ENCODE peak calls at places on chromosomes 16 and 17, in eight cellular contexts. One of them, this sample, is unnamed.

GRCh38 chr16:55559933-55560516 is 6.5 kb upstream of the CAPNS2 start:
- DNase-seq in T-cell: no peak
- DNase-seq in HS-27A: no peak
- DNase-seq in activated naive CD4-positive, alpha-beta T cell: no peak
- DNase-seq in heart right ventricle: no peak
- DNase-seq in breast epithelium: no peak
- DNase-seq in stimulated activated CD4-positive, alpha-beta T cell treated with anti-CD3 and anti-CD28 coated beads, Interleukin-2, amount 100 ng/mL, for 24 hours: no peak
- DNase-seq in AG04450: no peak
- DNase-seq in this sample: no peak

GRCh38 chr16:88060524-88061219 is 109.4 kb downstream of the BANP start:
- DNase-seq in T-cell: no peak
- DNase-seq in HS-27A: no peak
- DNase-seq in activated naive CD4-positive, alpha-beta T cell: no peak
- DNase-seq in heart right ventricle: no peak
- DNase-seq in breast epithelium: no peak
- DNase-seq in stimulated activated CD4-positive, alpha-beta T cell treated with anti-CD3 and anti-CD28 coated beads, Interleukin-2, amount 100 ng/mL, for 24 hours: no peak
- DNase-seq in AG04450: no peak
- DNase-seq in this sample: no peak

GRCh38 chr17:17900615-17901520 is 64.1 kb upstream of the SREBF1 start:
- DNase-seq in T-cell: no peak
- DNase-seq in HS-27A: peak
- DNase-seq in activated naive CD4-positive, alpha-beta T cell: no peak
- DNase-seq in heart right ventricle: peak
- DNase-seq in breast epithelium: peak
- DNase-seq in stimulated activated CD4-positive, alpha-beta T cell treated with anti-CD3 and anti-CD28 coated beads, Interleukin-2, amount 100 ng/mL, for 24 hours: no peak
- DNase-seq in AG04450: peak
- DNase-seq in this sample: peak

GRCh38 chr16:51441331-51441730 is 290.3 kb upstream of the SALL1 start:
- DNase-seq in T-cell: no peak
- DNase-seq in HS-27A: no peak
- DNase-seq in activated naive CD4-positive, alpha-beta T cell: no peak
- DNase-seq in heart right ventricle: no peak
- DNase-seq in breast epithelium: no peak
- DNase-seq in stimulated activated CD4-positive, alpha-beta T cell treated with anti-CD3 and anti-CD28 coated beads, Interleukin-2, amount 100 ng/mL, for 24 hours: no peak
- DNase-seq in AG04450: no peak
- DNase-seq in this sample: no peak

GRCh38 chr17:52837502-52837901 is 679.0 kb upstream of the CA10 start:
- DNase-seq in T-cell: no peak
- DNase-seq in HS-27A: no peak
- DNase-seq in activated naive CD4-positive, alpha-beta T cell: no peak
- DNase-seq in heart right ventricle: no peak
- DNase-seq in breast epithelium: no peak
- DNase-seq in stimulated activated CD4-positive, alpha-beta T cell treated with anti-CD3 and anti-CD28 coated beads, Interleukin-2, amount 100 ng/mL, for 24 hours: no peak
- DNase-seq in AG04450: no peak
- DNase-seq in this sample: no peak

GRCh38 chr17:76957600-76958464 is 89.6 kb downstream of the MGAT5B start:
- DNase-seq in T-cell: no peak
- DNase-seq in HS-27A: no peak
- DNase-seq in activated naive CD4-positive, alpha-beta T cell: no peak
- DNase-seq in heart right ventricle: no peak
- DNase-seq in breast epithelium: no peak
- DNase-seq in stimulated activated CD4-positive, alpha-beta T cell treated with anti-CD3 and anti-CD28 coated beads, Interleukin-2, amount 100 ng/mL, for 24 hours: no peak
- DNase-seq in AG04450: no peak
- DNase-seq in this sample: no peak

GRCh38 chr17:74089869-74090464 is 113.5 kb upstream of the RPL38 start:
- DNase-seq in T-cell: no peak
- DNase-seq in HS-27A: no peak
- DNase-seq in activated naive CD4-positive, alpha-beta T cell: no peak
- DNase-seq in heart right ventricle: no peak
- DNase-seq in breast epithelium: no peak
- DNase-seq in stimulated activated CD4-positive, alpha-beta T cell treated with anti-CD3 and anti-CD28 coated beads, Interleukin-2, amount 100 ng/mL, for 24 hours: peak
- DNase-seq in AG04450: no peak
- DNase-seq in this sample: peak

GRCh38 chr17:9151091-9151490 is 129.8 kb downstream of the NTN1 start:
- DNase-seq in T-cell: no peak
- DNase-seq in HS-27A: no peak
- DNase-seq in activated naive CD4-positive, alpha-beta T cell: no peak
- DNase-seq in heart right ventricle: no peak
- DNase-seq in breast epithelium: no peak
- DNase-seq in stimulated activated CD4-positive, alpha-beta T cell treated with anti-CD3 and anti-CD28 coated beads, Interleukin-2, amount 100 ng/mL, for 24 hours: no peak
- DNase-seq in AG04450: no peak
- DNase-seq in this sample: no peak

GRCh38 chr17:34798581-34798980 is 162.7 kb downstream of the CCT6B start:
- DNase-seq in T-cell: no peak
- DNase-seq in HS-27A: no peak
- DNase-seq in activated naive CD4-positive, alpha-beta T cell: no peak
- DNase-seq in heart right ventricle: no peak
- DNase-seq in breast epithelium: no peak
- DNase-seq in stimulated activated CD4-positive, alpha-beta T cell treated with anti-CD3 and anti-CD28 coated beads, Interleukin-2, amount 100 ng/mL, for 24 hours: no peak
- DNase-seq in AG04450: no peak
- DNase-seq in this sample: no peak

GRCh38 chr16:75458439-75458838 is 6.0 kb downstream of the TMEM170A start:
- DNase-seq in T-cell: no peak
- DNase-seq in HS-27A: no peak
- DNase-seq in activated naive CD4-positive, alpha-beta T cell: no peak
- DNase-seq in heart right ventricle: no peak
- DNase-seq in breast epithelium: no peak
- DNase-seq in stimulated activated CD4-positive, alpha-beta T cell treated with anti-CD3 and anti-CD28 coated beads, Interleukin-2, amount 100 ng/mL, for 24 hours: no peak
- DNase-seq in AG04450: no peak
- DNase-seq in this sample: no peak

GRCh38 chr16:83095926-83096692 is 469.3 kb downstream of the CDH13 start:
- DNase-seq in T-cell: no peak
- DNase-seq in HS-27A: no peak
- DNase-seq in activated naive CD4-positive, alpha-beta T cell: no peak
- DNase-seq in heart right ventricle: no peak
- DNase-seq in breast epithelium: no peak
- DNase-seq in stimulated activated CD4-positive, alpha-beta T cell treated with anti-CD3 and anti-CD28 coated beads, Interleukin-2, amount 100 ng/mL, for 24 hours: no peak
- DNase-seq in AG04450: no peak
- DNase-seq in this sample: no peak

GRCh38 chr16:19182487-19182886 is 14.4 kb downstream of the SYT17 start:
- DNase-seq in T-cell: no peak
- DNase-seq in HS-27A: no peak
- DNase-seq in activated naive CD4-positive, alpha-beta T cell: no peak
- DNase-seq in heart right ventricle: no peak
- DNase-seq in breast epithelium: no peak
- DNase-seq in stimulated activated CD4-positive, alpha-beta T cell treated with anti-CD3 and anti-CD28 coated beads, Interleukin-2, amount 100 ng/mL, for 24 hours: no peak
- DNase-seq in AG04450: no peak
- DNase-seq in this sample: no peak

GRCh38 chr16:24511801-24512200 is 27.6 kb upstream of the RBBP6 start:
- DNase-seq in T-cell: no peak
- DNase-seq in HS-27A: no peak
- DNase-seq in activated naive CD4-positive, alpha-beta T cell: no peak
- DNase-seq in heart right ventricle: no peak
- DNase-seq in breast epithelium: no peak
- DNase-seq in stimulated activated CD4-positive, alpha-beta T cell treated with anti-CD3 and anti-CD28 coated beads, Interleukin-2, amount 100 ng/mL, for 24 hours: no peak
- DNase-seq in AG04450: no peak
- DNase-seq in this sample: no peak

GRCh38 chr16:74752258-74752657 is 22.4 kb downstream of the FA2H start:
- DNase-seq in T-cell: no peak
- DNase-seq in HS-27A: no peak
- DNase-seq in activated naive CD4-positive, alpha-beta T cell: no peak
- DNase-seq in heart right ventricle: no peak
- DNase-seq in breast epithelium: no peak
- DNase-seq in stimulated activated CD4-positive, alpha-beta T cell treated with anti-CD3 and anti-CD28 coated beads, Interleukin-2, amount 100 ng/mL, for 24 hours: no peak
- DNase-seq in AG04450: no peak
- DNase-seq in this sample: no peak

GRCh38 chr17:58710948-58711552 is 18.6 kb downstream of the RAD51C start:
- DNase-seq in T-cell: no peak
- DNase-seq in HS-27A: no peak
- DNase-seq in activated naive CD4-positive, alpha-beta T cell: no peak
- DNase-seq in heart right ventricle: peak
- DNase-seq in breast epithelium: no peak
- DNase-seq in stimulated activated CD4-positive, alpha-beta T cell treated with anti-CD3 and anti-CD28 coated beads, Interleukin-2, amount 100 ng/mL, for 24 hours: peak
- DNase-seq in AG04450: peak
- DNase-seq in this sample: no peak

GRCh38 chr17:80254396-80255241 is 6.0 kb upstream of the RNF213 start:
- DNase-seq in T-cell: peak
- DNase-seq in HS-27A: peak
- DNase-seq in activated naive CD4-positive, alpha-beta T cell: no peak
- DNase-seq in heart right ventricle: no peak
- DNase-seq in breast epithelium: no peak
- DNase-seq in stimulated activated CD4-positive, alpha-beta T cell treated with anti-CD3 and anti-CD28 coated beads, Interleukin-2, amount 100 ng/mL, for 24 hours: peak
- DNase-seq in AG04450: peak
- DNase-seq in this sample: peak

GRCh38 chr17:30433514-30433913 is 43.7 kb upstream of the GOSR1 start:
- DNase-seq in T-cell: no peak
- DNase-seq in HS-27A: peak
- DNase-seq in activated naive CD4-positive, alpha-beta T cell: no peak
- DNase-seq in heart right ventricle: no peak
- DNase-seq in breast epithelium: no peak
- DNase-seq in stimulated activated CD4-positive, alpha-beta T cell treated with anti-CD3 and anti-CD28 coated beads, Interleukin-2, amount 100 ng/mL, for 24 hours: no peak
- DNase-seq in AG04450: peak
- DNase-seq in this sample: peak

GRCh38 chr17:58492238-58493121 is 4.3 kb upstream of the HSF5 start:
- DNase-seq in T-cell: no peak
- DNase-seq in HS-27A: no peak
- DNase-seq in activated naive CD4-positive, alpha-beta T cell: no peak
- DNase-seq in heart right ventricle: no peak
- DNase-seq in breast epithelium: no peak
- DNase-seq in stimulated activated CD4-positive, alpha-beta T cell treated with anti-CD3 and anti-CD28 coated beads, Interleukin-2, amount 100 ng/mL, for 24 hours: no peak
- DNase-seq in AG04450: no peak
- DNase-seq in this sample: no peak

GRCh38 chr17:76134911-76135809 is 5.9 kb downstream of the FOXJ1 start:
- DNase-seq in T-cell: no peak
- DNase-seq in HS-27A: no peak
- DNase-seq in activated naive CD4-positive, alpha-beta T cell: no peak
- DNase-seq in heart right ventricle: no peak
- DNase-seq in breast epithelium: no peak
- DNase-seq in stimulated activated CD4-positive, alpha-beta T cell treated with anti-CD3 and anti-CD28 coated beads, Interleukin-2, amount 100 ng/mL, for 24 hours: no peak
- DNase-seq in AG04450: no peak
- DNase-seq in this sample: no peak

GRCh38 chr16:17276610-17277009 is 194.2 kb downstream of the XYLT1 start:
- DNase-seq in T-cell: no peak
- DNase-seq in HS-27A: no peak
- DNase-seq in activated naive CD4-positive, alpha-beta T cell: no peak
- DNase-seq in heart right ventricle: no peak
- DNase-seq in breast epithelium: no peak
- DNase-seq in stimulated activated CD4-positive, alpha-beta T cell treated with anti-CD3 and anti-CD28 coated beads, Interleukin-2, amount 100 ng/mL, for 24 hours: no peak
- DNase-seq in AG04450: no peak
- DNase-seq in this sample: no peak

GRCh38 chr17:75181608-75182318 is 996 bp downstream of the SUMO2 start:
- DNase-seq in T-cell: peak
- DNase-seq in HS-27A: no peak
- DNase-seq in activated naive CD4-positive, alpha-beta T cell: no peak
- DNase-seq in heart right ventricle: peak
- DNase-seq in breast epithelium: no peak
- DNase-seq in stimulated activated CD4-positive, alpha-beta T cell treated with anti-CD3 and anti-CD28 coated beads, Interleukin-2, amount 100 ng/mL, for 24 hours: peak
- DNase-seq in AG04450: no peak
- DNase-seq in this sample: no peak

GRCh38 chr16:73172621-73173312 is 124.8 kb upstream of the ZFHX3 start:
- DNase-seq in T-cell: no peak
- DNase-seq in HS-27A: peak
- DNase-seq in activated naive CD4-positive, alpha-beta T cell: no peak
- DNase-seq in heart right ventricle: peak
- DNase-seq in breast epithelium: peak
- DNase-seq in stimulated activated CD4-positive, alpha-beta T cell treated with anti-CD3 and anti-CD28 coated beads, Interleukin-2, amount 100 ng/mL, for 24 hours: no peak
- DNase-seq in AG04450: peak
- DNase-seq in this sample: peak

GRCh38 chr17:79808763-79809529 is 12.1 kb upstream of the CBX8 start:
- DNase-seq in T-cell: no peak
- DNase-seq in HS-27A: no peak
- DNase-seq in activated naive CD4-positive, alpha-beta T cell: no peak
- DNase-seq in heart right ventricle: no peak
- DNase-seq in breast epithelium: no peak
- DNase-seq in stimulated activated CD4-positive, alpha-beta T cell treated with anti-CD3 and anti-CD28 coated beads, Interleukin-2, amount 100 ng/mL, for 24 hours: no peak
- DNase-seq in AG04450: no peak
- DNase-seq in this sample: peak

GRCh38 chr16:14635394-14636145 is 2.8 kb downstream of the BFAR start:
- DNase-seq in T-cell: no peak
- DNase-seq in HS-27A: no peak
- DNase-seq in activated naive CD4-positive, alpha-beta T cell: no peak
- DNase-seq in heart right ventricle: no peak
- DNase-seq in breast epithelium: no peak
- DNase-seq in stimulated activated CD4-positive, alpha-beta T cell treated with anti-CD3 and anti-CD28 coated beads, Interleukin-2, amount 100 ng/mL, for 24 hours: no peak
- DNase-seq in AG04450: no peak
- DNase-seq in this sample: no peak

GRCh38 chr17:48601184-48601527 is 3.6 kb downstream of the HOXB6 start:
- DNase-seq in T-cell: no peak
- DNase-seq in HS-27A: no peak
- DNase-seq in activated naive CD4-positive, alpha-beta T cell: no peak
- DNase-seq in heart right ventricle: no peak
- DNase-seq in breast epithelium: no peak
- DNase-seq in stimulated activated CD4-positive, alpha-beta T cell treated with anti-CD3 and anti-CD28 coated beads, Interleukin-2, amount 100 ng/mL, for 24 hours: no peak
- DNase-seq in AG04450: no peak
- DNase-seq in this sample: no peak

GRCh38 chr16:76583995-76584394 is 306.8 kb downstream of the CNTNAP4 start:
- DNase-seq in T-cell: no peak
- DNase-seq in HS-27A: no peak
- DNase-seq in activated naive CD4-positive, alpha-beta T cell: no peak
- DNase-seq in heart right ventricle: no peak
- DNase-seq in breast epithelium: no peak
- DNase-seq in stimulated activated CD4-positive, alpha-beta T cell treated with anti-CD3 and anti-CD28 coated beads, Interleukin-2, amount 100 ng/mL, for 24 hours: no peak
- DNase-seq in AG04450: no peak
- DNase-seq in this sample: no peak

GRCh38 chr16:3722508-3722907 is 5.2 kb upstream of the TRAP1 start:
- DNase-seq in T-cell: no peak
- DNase-seq in HS-27A: no peak
- DNase-seq in activated naive CD4-positive, alpha-beta T cell: no peak
- DNase-seq in heart right ventricle: no peak
- DNase-seq in breast epithelium: no peak
- DNase-seq in stimulated activated CD4-positive, alpha-beta T cell treated with anti-CD3 and anti-CD28 coated beads, Interleukin-2, amount 100 ng/mL, for 24 hours: no peak
- DNase-seq in AG04450: no peak
- DNase-seq in this sample: no peak

GRCh38 chr17:57788710-57789109 is 43.6 kb upstream of the CCDC182 start:
- DNase-seq in T-cell: no peak
- DNase-seq in HS-27A: no peak
- DNase-seq in activated naive CD4-positive, alpha-beta T cell: no peak
- DNase-seq in heart right ventricle: no peak
- DNase-seq in breast epithelium: no peak
- DNase-seq in stimulated activated CD4-positive, alpha-beta T cell treated with anti-CD3 and anti-CD28 coated beads, Interleukin-2, amount 100 ng/mL, for 24 hours: no peak
- DNase-seq in AG04450: no peak
- DNase-seq in this sample: no peak

GRCh38 chr17:9021158-9021984 is at the start of gene NTN1:
- DNase-seq in T-cell: peak
- DNase-seq in HS-27A: no peak
- DNase-seq in activated naive CD4-positive, alpha-beta T cell: no peak
- DNase-seq in heart right ventricle: peak
- DNase-seq in breast epithelium: no peak
- DNase-seq in stimulated activated CD4-positive, alpha-beta T cell treated with anti-CD3 and anti-CD28 coated beads, Interleukin-2, amount 100 ng/mL, for 24 hours: peak
- DNase-seq in AG04450: no peak
- DNase-seq in this sample: no peak

GRCh38 chr17:17363638-17364337 is 60.6 kb downstream of the NT5M start:
- DNase-seq in T-cell: peak
- DNase-seq in HS-27A: no peak
- DNase-seq in activated naive CD4-positive, alpha-beta T cell: no peak
- DNase-seq in heart right ventricle: no peak
- DNase-seq in breast epithelium: peak
- DNase-seq in stimulated activated CD4-positive, alpha-beta T cell treated with anti-CD3 and anti-CD28 coated beads, Interleukin-2, amount 100 ng/mL, for 24 hours: no peak
- DNase-seq in AG04450: no peak
- DNase-seq in this sample: no peak

GRCh38 chr16:842061-842476 is 41.5 kb upstream of the GNG13 start:
- DNase-seq in T-cell: no peak
- DNase-seq in HS-27A: no peak
- DNase-seq in activated naive CD4-positive, alpha-beta T cell: no peak
- DNase-seq in heart right ventricle: no peak
- DNase-seq in breast epithelium: no peak
- DNase-seq in stimulated activated CD4-positive, alpha-beta T cell treated with anti-CD3 and anti-CD28 coated beads, Interleukin-2, amount 100 ng/mL, for 24 hours: no peak
- DNase-seq in AG04450: no peak
- DNase-seq in this sample: no peak

GRCh38 chr16:80739523-80739922 is 64.9 kb downstream of the CDYL2 start:
- DNase-seq in T-cell: no peak
- DNase-seq in HS-27A: no peak
- DNase-seq in activated naive CD4-positive, alpha-beta T cell: no peak
- DNase-seq in heart right ventricle: no peak
- DNase-seq in breast epithelium: no peak
- DNase-seq in stimulated activated CD4-positive, alpha-beta T cell treated with anti-CD3 and anti-CD28 coated beads, Interleukin-2, amount 100 ng/mL, for 24 hours: peak
- DNase-seq in AG04450: no peak
- DNase-seq in this sample: no peak

GRCh38 chr16:50699345-50700159 is 6.1 kb downstream of the NOD2 start:
- DNase-seq in T-cell: no peak
- DNase-seq in HS-27A: no peak
- DNase-seq in activated naive CD4-positive, alpha-beta T cell: no peak
- DNase-seq in heart right ventricle: no peak
- DNase-seq in breast epithelium: no peak
- DNase-seq in stimulated activated CD4-positive, alpha-beta T cell treated with anti-CD3 and anti-CD28 coated beads, Interleukin-2, amount 100 ng/mL, for 24 hours: peak
- DNase-seq in AG04450: no peak
- DNase-seq in this sample: no peak

This sample was measured in LNCaP clone FGC.